ENCODE peak calls at places on chromosomes 12 and 14, in four cellular contexts. H is A549; T is CD4-positive, alpha-beta memory T cell; W is PC-3. Y is an unnamed sample. For H3K9me3, the result is how much of the 10 kb centered on the place peaks cover.

GRCh38 chr12:29226621-29227020 is 77.5 kb downstream of the FAR2 start:
- DNase-seq in H (no peak), T (no peak), W (peak), Y (no peak)

GRCh38 chr14:76346391-76347160 is 29.4 kb upstream of the ESRRB start:
- DNase-seq in H (no peak), T (no peak), W (no peak), Y (no peak)

GRCh38 chr12:96403870-96404269 is 3.6 kb upstream of the CDK17 start:
- DNase-seq in H (no peak), T (no peak), W (no peak), Y (no peak)

GRCh38 chr12:99253068-99253467 is 394.5 kb upstream of the GARIN6 start:
- DNase-seq in H (peak), T (no peak), W (peak), Y (no peak)

GRCh38 chr12:42893196-42893595 is 303.6 kb upstream of the PRICKLE1 start:
- DNase-seq in H (no peak), T (no peak), W (no peak), Y (no peak)

GRCh38 chr12:47601071-47601470 is 104.8 kb downstream of the RPAP3 start:
- DNase-seq in H (no peak), T (no peak), W (no peak), Y (no peak)

GRCh38 chr14:91078095-91078737 is 17.8 kb upstream of the RPS6KA5 start:
- DNase-seq in H (no peak), T (peak), W (no peak), Y (peak)

GRCh38 chr12:101570022-101570421 is 24.7 kb upstream of the MYBPC1 start:
- DNase-seq in H (peak), T (no peak), W (peak), Y (no peak)

GRCh38 chr14:103628684-103629502 is at the start of gene KLC1:
- DNase-seq in H (peak), T (peak), W (peak), Y (peak)

GRCh38 chr14:23831591-23831990 is 122.0 kb upstream of the DHRS4 start:
- DNase-seq in H (no peak), T (no peak), W (no peak), Y (no peak)
- H3K27ac ChIP-seq in H (no peak), T (no peak), W (no peak), Y (no peak)

DNA sequence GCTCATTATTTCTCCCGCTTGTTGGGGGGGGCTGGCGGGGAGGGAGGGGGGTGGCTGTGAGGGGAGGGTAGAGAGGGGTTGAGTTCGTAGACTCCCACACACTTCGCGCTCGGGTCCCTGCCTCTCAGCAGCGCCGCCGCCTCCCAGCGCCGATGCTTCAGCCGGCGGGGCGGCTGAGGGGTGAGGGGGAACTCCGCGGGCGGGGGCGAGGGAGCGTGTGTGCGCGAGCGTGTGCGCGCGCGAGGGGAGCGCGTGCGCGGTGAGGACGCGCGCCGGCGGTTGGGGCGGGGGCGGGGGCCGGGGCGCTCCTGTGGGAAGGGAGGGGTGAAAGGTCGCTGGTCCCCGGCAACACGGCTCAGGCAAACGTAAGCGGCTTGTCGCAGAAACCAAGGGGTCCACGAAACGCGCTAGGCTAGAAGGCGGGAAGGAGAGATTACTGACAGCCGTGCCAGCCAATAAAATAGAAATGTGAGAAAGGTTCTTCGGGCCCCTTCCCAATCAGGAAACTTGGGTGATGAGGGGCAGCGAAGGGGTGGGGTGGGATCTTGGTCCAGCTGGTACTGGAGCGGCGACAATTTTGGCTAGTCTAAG is 343 bp upstream of the NOVA1 start:
- DNase-seq in H (peak), T (no peak), W (peak), Y (no peak)
- H3K9me3 ChIP-seq in H (under half), T (under half), W (under half), Y (under half)

GRCh38 chr14:88227693-88228092 is 95.4 kb downstream of the KCNK10 start:
- DNase-seq in H (no peak), T (no peak), W (no peak), Y (no peak)

GRCh38 chr14:88231626-88232025 is 91.4 kb downstream of the KCNK10 start:
- DNase-seq in H (no peak), T (no peak), W (no peak), Y (no peak)

GRCh38 chr14:88225721-88226120 is 97.3 kb downstream of the KCNK10 start:
- DNase-seq in H (no peak), T (no peak), W (no peak), Y (no peak)

GRCh38 chr14:88229428-88229827 is 93.6 kb downstream of the KCNK10 start:
- DNase-seq in H (no peak), T (no peak), W (peak), Y (no peak)

DNA sequence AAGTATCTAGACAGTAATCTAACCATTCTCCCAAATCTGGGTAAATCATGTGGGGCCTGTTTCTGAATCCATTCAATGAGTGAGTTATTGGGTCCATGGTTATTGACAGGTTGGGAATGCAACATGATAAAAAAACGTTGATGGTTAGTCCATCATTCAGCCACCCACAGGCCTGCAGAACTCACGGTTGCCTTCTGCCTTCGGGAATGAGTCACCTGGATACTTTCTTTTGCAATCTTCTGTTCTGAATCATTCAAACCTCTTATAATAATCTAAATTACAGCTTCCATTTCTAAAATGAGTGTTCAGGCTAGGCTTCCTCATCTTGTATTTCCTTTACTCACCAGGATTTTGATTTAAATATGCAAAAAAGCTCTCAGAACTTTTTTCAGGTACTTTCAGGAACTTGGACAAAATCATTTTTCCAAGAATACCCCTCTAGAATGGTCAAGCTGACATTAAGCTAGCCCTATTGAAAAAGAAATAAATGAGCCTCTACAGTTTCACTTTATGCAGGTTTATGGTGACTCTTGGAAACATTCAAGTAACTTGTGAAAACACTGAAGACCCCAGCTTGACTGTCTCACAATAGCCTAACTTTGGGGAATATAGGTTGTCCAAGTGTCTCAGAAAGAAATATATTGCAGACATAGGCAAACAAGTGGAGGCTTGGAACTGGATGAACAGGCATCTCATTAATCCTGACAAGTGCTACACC is 94.4 kb downstream of the KCNK10 start:
- DNase-seq in H (no peak), T (no peak), W (peak), Y (no peak)
- H3K27ac ChIP-seq in H (no peak), T (no peak), W (no peak), Y (no peak)

GRCh38 chr14:42407153-42407552 is 800.5 kb downstream of the LRFN5 start:
- DNase-seq in H (no peak), T (no peak), W (no peak), Y (no peak)
- H3K9me3 ChIP-seq in H (under half), T (under half), W (under half), Y (under half)

Y was measured in CD8-positive, alpha-beta memory T cell.